ENCODE peak calls at places on chromosomes 12 and 14, in four cellular contexts. K is ovary, C is SK-N-SH, X is adrenal gland. F is an unnamed sample. For H3K36me3 and H3K27me3, the result is how much of the 10 kb centered on the place peaks cover.

GRCh38 chr12:84976133-84976532 is 59.9 kb downstream of the TSPAN19 start:
- DNase-seq in K (no peak), C (no peak), X (no peak), F (no peak)

GRCh38 chr12:53798575-53798974 is 46.8 kb upstream of the CISTR start:
- DNase-seq in K (no peak), C (no peak), X (no peak), F (no peak)

GRCh38 chr14:90624228-90624627 is 192.0 kb downstream of the TTC7B start:
- DNase-seq in K (no peak), C (no peak), X (peak), F (no peak)

GRCh38 chr12:22257100-22257499 is 77.4 kb downstream of the ST8SIA1 start:
- DNase-seq in K (no peak), C (no peak), X (no peak), F (no peak)

GRCh38 chr12:122058750-122059149 is 19.8 kb upstream of the MLXIP start:
- DNase-seq in K (no peak), C (no peak), X (no peak), F (peak)

GRCh38 chr12:67748761-67749075 is 100.2 kb downstream of the DYRK2 start:
- DNase-seq in K (no peak), C (no peak), X (no peak), F (no peak)

GRCh38 chr12:75721231-75721641 is 209.8 kb upstream of the KRR1 start:
- DNase-seq in K (no peak), C (no peak), X (no peak), F (no peak)

GRCh38 chr14:104693482-104694431 is 4.3 kb downstream of the INF2 start:
- DNase-seq in K (no peak), C (no peak), X (no peak), F (no peak)

GRCh38 chr12:107411792-107412535 is 273.6 kb upstream of the PWP1 start:
- DNase-seq in K (no peak), C (no peak), X (peak), F (no peak)

GRCh38 chr14:88005978-88006851 is 1.3 kb downstream of the GPR65 start:
- DNase-seq in K (no peak), C (no peak), X (peak), F (no peak)

GRCh38 chr12:106629797-106630669 is 47.2 kb downstream of the RFX4 start:
- DNase-seq in K (no peak), C (peak), X (peak), F (no peak)

GRCh38 chr12:98745578-98746391 is 100.7 kb downstream of the APAF1 start:
- DNase-seq in K (peak), C (peak), X (peak), F (peak)

GRCh38 chr12:13680916-13681315 is 300.5 kb downstream of the GRIN2B start:
- DNase-seq in K (no peak), C (no peak), X (no peak), F (no peak)

GRCh38 chr14:96051642-96052540 is 12.7 kb downstream of the C14orf132 start:
- DNase-seq in K (no peak), C (no peak), X (no peak), F (peak)

GRCh38 chr12:81758421-81759214 is 532 bp downstream of the PPFIA2 start:
- DNase-seq in K (peak), C (peak), X (no peak), F (peak)

GRCh38 chr12:60263146-60263545 is 667.3 kb downstream of the SLC16A7 start:
- DNase-seq in K (no peak), C (no peak), X (no peak), F (no peak)

GRCh38 chr12:20319374-20319773 is 49.0 kb upstream of the PDE3A start:
- DNase-seq in K (no peak), C (no peak), X (no peak), F (no peak)

GRCh38 chr12:58247633-58248032 is 306.3 kb downstream of the ATP23 start:
- DNase-seq in K (no peak), C (no peak), X (no peak), F (peak)

GRCh38 chr14:28515571-28515970 is 251.0 kb upstream of the FOXG1 start:
- DNase-seq in K (no peak), C (no peak), X (no peak), F (no peak)

GRCh38 chr12:121801601-121802484 is 2.0 kb upstream of the SETD1B start:
- DNase-seq in K (no peak), C (no peak), X (no peak), F (no peak)

GRCh38 chr12:93484315-93484981 is 17.1 kb downstream of the MRPL42 start:
- DNase-seq in K (no peak), C (no peak), X (peak), F (no peak)

GRCh38 chr12:121507245-121507644 is 73.6 kb downstream of the KDM2B start:
- DNase-seq in K (no peak), C (no peak), X (no peak), F (no peak)

GRCh38 chr12:2613674-2614073 is 181.1 kb upstream of the FKBP4 start:
- DNase-seq in K (no peak), C (no peak), X (peak), F (no peak)

GRCh38 chr12:64528616-64529015 is 76.7 kb downstream of the TBK1 start:
- DNase-seq in K (no peak), C (peak), X (no peak), F (no peak)

GRCh38 chr12:67925077-67925476 is 64.2 kb upstream of the IFNG-AS1 start:
- DNase-seq in K (no peak), C (no peak), X (no peak), F (no peak)

GRCh38 chr14:74867673-74868072 is 8.3 kb downstream of the PROX2 start:
- DNase-seq in K (no peak), C (peak), X (no peak), F (no peak)

GRCh38 chr12:124517260-124518050 is 50.0 kb downstream of the NCOR2 start:
- DNase-seq in K (peak), C (peak), X (peak), F (peak)

GRCh38 chr12:54163147-54163546 is 25.6 kb downstream of the SMUG1 start:
- DNase-seq in K (no peak), C (no peak), X (no peak), F (no peak)

GRCh38 chr14:67487937-67488893 is at the start of gene TMEM229B:
- DNase-seq in K (peak), C (no peak), X (peak), F (no peak)

GRCh38 chr14:92277031-92277430 is 45.9 kb upstream of the SLC24A4 start:
- DNase-seq in K (no peak), C (no peak), X (no peak), F (no peak)

GRCh38 chr14:88518592-88519512 is 36.0 kb downstream of the PTPN21 start:
- DNase-seq in K (no peak), C (no peak), X (no peak), F (no peak)

DNA sequence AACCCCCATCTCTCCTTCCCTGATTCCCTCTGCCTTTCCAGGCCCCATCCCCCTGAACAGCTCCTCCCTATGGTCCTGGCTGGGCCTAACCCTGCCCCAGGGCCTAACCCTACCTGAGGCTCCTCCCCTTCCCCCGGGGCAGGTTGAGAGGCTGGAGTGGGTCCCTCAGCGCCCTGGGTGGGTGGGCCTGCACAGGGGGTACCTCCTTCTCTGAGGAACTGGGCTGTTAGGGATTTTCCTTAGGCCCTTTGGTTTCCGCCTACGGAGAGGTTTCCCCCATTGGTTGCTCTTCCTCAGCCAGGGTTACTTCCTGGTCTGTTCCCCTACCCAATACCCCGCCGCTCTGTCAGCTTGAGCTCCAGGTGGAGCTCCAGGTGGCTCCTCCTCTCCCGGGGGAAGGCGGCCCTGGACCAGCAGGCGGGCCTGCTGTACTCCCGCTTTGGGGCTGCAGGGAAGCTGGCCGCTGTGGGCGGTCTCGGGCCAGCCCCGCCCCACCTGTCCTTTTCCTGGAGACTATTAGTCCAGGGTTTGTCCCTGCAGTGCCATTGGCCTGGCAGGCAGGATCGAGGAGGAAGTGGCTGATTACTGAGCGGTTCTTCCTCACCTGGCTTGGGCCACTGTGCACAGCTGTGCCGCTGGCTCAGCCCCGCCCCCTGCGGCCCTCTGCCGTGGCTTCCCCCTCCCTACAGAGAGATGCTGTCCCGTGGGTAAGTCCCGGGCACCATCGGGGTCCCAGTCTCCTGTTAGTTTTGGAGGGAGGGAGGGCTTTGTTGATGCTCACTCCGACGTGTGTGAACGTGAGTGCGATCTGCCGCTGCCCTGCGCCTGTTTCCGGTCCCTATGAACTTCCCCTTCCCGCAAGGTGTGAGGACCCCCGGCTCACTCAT is 2.5 kb downstream of the C12orf57 start:
- DNase-seq in K (peak), C (peak), X (peak), F (peak)
- H3K4me3 ChIP-seq in K (no peak), C (no peak), X (peak), F (peak)

GRCh38 chr14:58283730-58284129 is 14.6 kb upstream of the ARID4A start:
- DNase-seq in K (no peak), C (no peak), X (no peak), F (no peak)
- H3K36me3 ChIP-seq in K (under half), C (half or more), X (under half), F (under half)

GRCh38 chr14:99146991-99147740 is 124.8 kb downstream of the BCL11B start:
- DNase-seq in K (no peak), C (no peak), X (no peak), F (no peak)
- H3K27me3 ChIP-seq in K (under half), C (under half), X (under half), F (under half)

GRCh38 chr12:575948-576612 is 87.2 kb downstream of the NINJ2 start:
- DNase-seq in K (peak), C (peak), X (peak), F (peak)

GRCh38 chr12:574475-575128 is 88.6 kb downstream of the NINJ2 start:
- DNase-seq in K (no peak), C (no peak), X (no peak), F (no peak)

GRCh38 chr12:576613-577110 is 86.6 kb downstream of the NINJ2 start:
- DNase-seq in K (no peak), C (no peak), X (no peak), F (no peak)

GRCh38 chr12:573226-573625 is 90.0 kb downstream of the NINJ2 start:
- DNase-seq in K (no peak), C (no peak), X (no peak), F (no peak)

DNA sequence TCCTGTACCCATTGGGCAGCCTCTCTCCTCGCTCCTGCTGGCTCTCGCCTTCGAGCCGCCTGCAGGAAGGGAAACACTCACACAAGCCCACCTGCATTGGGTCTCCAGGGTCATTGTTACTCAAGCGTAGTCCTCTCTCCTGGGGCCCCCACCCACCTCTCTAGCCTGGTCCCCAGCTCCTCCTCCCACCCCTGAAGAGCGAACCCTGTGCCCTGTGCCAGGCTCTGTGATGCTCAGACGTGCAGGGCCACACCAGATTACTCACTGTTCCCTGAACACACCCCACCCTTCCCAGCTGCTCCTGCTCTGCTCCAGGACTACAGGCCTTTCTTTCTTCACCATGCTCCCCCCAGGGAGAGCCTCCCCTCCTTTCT is 88.1 kb downstream of the NINJ2 start:
- DNase-seq in K (no peak), C (no peak), X (no peak), F (no peak)
- H3K4me3 ChIP-seq in K (no peak), C (no peak), X (no peak), F (no peak)

DNA sequence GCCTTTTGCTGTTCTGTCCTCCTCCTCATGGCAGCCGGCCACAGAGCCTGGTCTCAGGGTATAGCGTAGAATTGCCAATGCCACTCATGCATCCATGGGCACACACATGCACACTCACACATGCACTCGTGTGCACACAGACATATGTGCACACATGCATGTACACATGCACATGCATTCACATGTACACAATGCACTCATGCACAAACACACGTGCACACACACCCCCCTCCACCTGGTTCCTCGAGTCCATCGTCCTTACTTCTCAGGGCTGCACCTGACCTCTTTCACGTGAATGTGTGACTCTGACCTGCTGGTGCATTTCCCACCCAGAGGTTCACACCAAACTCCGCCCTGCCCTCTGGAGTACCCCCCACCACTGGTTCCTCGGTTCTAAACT is 60.6 kb downstream of the BCL11B start:
- DNase-seq in K (no peak), C (no peak), X (no peak), F (no peak)
- H3K36me3 ChIP-seq in K (under half), C (under half), X (under half), F (under half)

GRCh38 chr12:221736-222135 is 7.8 kb upstream of the SLC6A12 start:
- DNase-seq in K (no peak), C (no peak), X (no peak), F (no peak)

GRCh38 chr12:219891-220352 is 6.0 kb upstream of the SLC6A12 start:
- DNase-seq in K (peak), C (peak), X (peak), F (peak)

GRCh38 chr12:218728-219590 is 5.0 kb upstream of the SLC6A12 start:
- DNase-seq in K (no peak), C (no peak), X (no peak), F (no peak)

GRCh38 chr12:223751-224240 is 9.8 kb upstream of the SLC6A12 start:
- DNase-seq in K (no peak), C (no peak), X (no peak), F (no peak)

GRCh38 chr12:220946-221550 is 7.1 kb upstream of the SLC6A12 start:
- DNase-seq in K (no peak), C (no peak), X (no peak), F (no peak)
- H3K27me3 ChIP-seq in K (under half), C (under half), X (under half), F (under half)

DNA sequence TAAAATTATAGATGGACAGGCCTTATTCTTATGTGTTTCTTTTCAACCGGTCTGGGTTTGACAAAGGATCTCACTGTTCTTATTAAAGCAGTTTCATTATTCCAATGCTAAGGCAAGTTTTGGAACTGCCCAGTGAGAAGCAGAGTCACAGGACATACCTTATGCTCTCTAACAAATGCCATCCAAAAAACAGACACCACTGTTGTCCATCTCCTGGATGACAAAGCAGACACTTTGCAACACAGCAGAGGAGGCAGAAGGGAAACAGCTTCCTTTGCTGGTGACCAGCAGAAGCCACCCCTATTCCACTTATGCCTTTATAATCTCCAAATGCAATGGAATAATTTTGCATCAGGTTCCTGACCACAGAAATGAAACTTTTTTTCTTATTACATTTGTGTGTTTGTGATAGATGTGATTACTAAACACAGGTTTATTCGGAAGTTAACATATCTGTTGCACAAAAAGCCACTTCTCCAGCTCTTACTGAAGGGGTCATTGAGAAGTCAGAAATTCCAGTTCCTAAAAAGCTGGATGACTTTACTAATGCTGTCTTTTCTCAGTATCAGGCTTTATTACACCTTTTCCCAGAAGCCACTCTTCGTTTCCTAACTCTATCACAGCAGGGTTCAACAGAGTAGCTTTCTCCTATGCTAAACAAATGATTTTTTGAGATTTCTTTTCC is 115.6 kb downstream of the BTG1 start:
- DNase-seq in K (no peak), C (no peak), X (no peak), F (no peak)
- H3K4me3 ChIP-seq in K (no peak), C (no peak), X (no peak), F (no peak)

GRCh38 chr12:48071808-48072207 is 34.1 kb downstream of the SENP1 start:
- DNase-seq in K (no peak), C (no peak), X (no peak), F (no peak)
- H3K36me3 ChIP-seq in K (under half), C (half or more), X (under half), F (under half)